ENCODE peak calls at places on chromosomes 16 and 17, in seven cellular contexts. S, W, X, K, E, P and N are unnamed samples.

GRCh38 chr17:68580236-68580903 is 20.8 kb downstream of the FAM20A start:
- DNase-seq in X (no peak), P (peak), W (no peak), E (no peak), K (no peak), S (no peak), N (no peak)

GRCh38 chr16:67801889-67802288 is 4.5 kb downstream of the RANBP10 start:
- DNase-seq in W (no peak), E (no peak), K (peak), P (no peak), S (no peak), X (no peak), N (peak)

GRCh38 chr17:15398291-15398690 is 56.9 kb upstream of the TEKT3 start:
- DNase-seq in K (no peak), X (no peak), S (no peak), E (no peak), W (no peak), P (no peak), N (no peak)

GRCh38 chr17:37450090-37450489 is 39.6 kb upstream of the DUSP14 start:
- DNase-seq in P (no peak), W (no peak), E (no peak), X (no peak), S (no peak), K (no peak), N (no peak)

GRCh38 chr16:12317856-12318591 is 341.5 kb downstream of the SNX29 start:
- DNase-seq in S (no peak), P (no peak), W (no peak), K (no peak), X (no peak), E (no peak), N (no peak)

GRCh38 chr16:69410285-69410990 is 14.0 kb upstream of the CYB5B start:
- DNase-seq in E (no peak), P (peak), X (no peak), K (no peak), S (peak), W (no peak), N (no peak)

GRCh38 chr17:7308625-7309433 is 1.4 kb downstream of the EIF5A start:
- DNase-seq in X (peak), W (peak), P (peak), E (peak), K (peak), S (peak), N (peak)

GRCh38 chr17:6748617-6749016 is 7.2 kb upstream of the XAF1 start:
- DNase-seq in P (no peak), W (no peak), E (no peak), K (no peak), S (no peak), X (no peak), N (no peak)

GRCh38 chr17:65324977-65325376 is 187.8 kb downstream of the RGS9 start:
- DNase-seq in E (no peak), P (no peak), S (no peak), K (no peak), X (no peak), W (no peak), N (no peak)

GRCh38 chr17:66233023-66233753 is 4.0 kb upstream of the APOH start:
- DNase-seq in S (no peak), P (no peak), W (no peak), K (no peak), E (no peak), X (no peak), N (no peak)

GRCh38 chr17:47949951-47950350 is 7.7 kb downstream of the PRR15L start:
- DNase-seq in X (no peak), K (peak), P (no peak), E (no peak), W (no peak), S (no peak), N (no peak)

GRCh38 chr17:47948706-47949196 is 7.4 kb downstream of the PNPO start:
- DNase-seq in E (no peak), P (no peak), K (no peak), S (no peak), W (peak), X (peak), N (no peak)

GRCh38 chr17:47946929-47947397 is 5.6 kb downstream of the PNPO start:
- DNase-seq in P (peak), K (peak), E (peak), S (peak), X (no peak), W (peak), N (no peak)

GRCh38 chr17:47950448-47950847 is 7.2 kb downstream of the PRR15L start:
- DNase-seq in X (no peak), P (no peak), W (no peak), S (no peak), K (no peak), E (no peak), N (no peak)

DNA sequence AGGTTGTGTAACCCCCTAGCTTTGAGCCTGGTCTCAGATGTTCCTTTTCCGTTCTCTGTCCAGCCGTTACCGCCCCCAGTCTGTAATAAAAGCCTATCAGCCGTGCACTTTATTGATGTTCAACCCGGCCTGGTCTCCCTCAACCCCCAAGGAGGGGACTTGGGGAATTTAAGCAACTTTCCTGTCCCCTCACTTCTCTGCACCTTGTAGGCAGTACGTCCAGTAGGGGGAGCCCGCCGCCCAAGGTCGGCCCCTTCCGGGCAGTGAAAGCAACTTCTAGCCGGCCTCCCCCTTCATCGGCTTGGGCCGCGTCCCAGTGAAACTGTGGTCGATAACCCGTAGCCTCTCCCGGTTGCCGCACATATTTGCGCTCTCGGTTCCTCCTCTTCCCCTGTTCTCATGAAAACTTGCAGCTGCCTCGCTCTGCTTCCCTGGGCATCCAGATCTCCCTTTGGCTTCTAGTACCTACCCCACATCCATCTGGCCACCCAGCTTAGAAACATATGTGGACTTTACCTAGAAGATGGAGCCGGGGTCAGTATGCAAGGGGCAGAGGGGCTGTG is 7.9 kb downstream of the PNPO start:
- DNase-seq in P (no peak), X (peak), E (peak), W (peak), S (peak), K (peak), N (no peak)
- H3K4me3 ChIP-seq in P (peak), X (no peak), E (no peak), W (peak), S (peak), K (peak), N (peak)

GRCh38 chr17:71004413-71004812 is 835.1 kb downstream of the KCNJ2 start:
- DNase-seq in P (no peak), S (no peak), K (no peak), W (no peak), E (no peak), X (no peak), N (no peak)

GRCh38 chr17:71003736-71004135 is 834.4 kb downstream of the KCNJ2 start:
- DNase-seq in X (no peak), K (no peak), E (no peak), S (no peak), P (no peak), W (no peak), N (no peak)
- TF ChIP-seq CTCF in X (no peak), K (no peak), E (no peak), S (no peak), P (no peak), W (no peak), N (no peak)

DNA sequence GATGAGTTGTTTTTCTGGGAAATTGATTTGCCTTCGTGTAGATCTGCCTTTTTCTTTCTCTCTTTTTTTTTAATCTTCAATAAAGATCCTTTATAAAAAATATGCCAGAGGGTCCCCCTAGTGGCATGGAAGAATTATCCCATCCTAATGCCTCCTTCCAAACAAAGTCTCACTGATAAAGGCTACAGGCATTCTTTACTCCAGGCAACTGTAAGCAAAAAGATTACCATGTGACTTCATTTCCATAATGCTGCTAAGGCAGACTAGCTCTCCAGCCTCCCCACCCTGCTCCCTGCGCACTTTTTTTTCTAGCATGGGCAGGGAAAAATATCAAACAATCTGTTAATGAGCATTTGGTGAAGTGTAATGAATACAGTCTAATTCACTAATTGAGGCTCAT is 220.2 kb upstream of the CDH8 start:
- DNase-seq in K (no peak), P (no peak), X (no peak), S (no peak), W (no peak), E (no peak), N (no peak)
- H3K4me3 ChIP-seq in K (no peak), P (no peak), X (no peak), S (no peak), W (no peak), E (no peak), N (no peak)

GRCh38 chr16:88005968-88006367 is 54.7 kb downstream of the BANP start:
- DNase-seq in W (no peak), E (no peak), K (no peak), P (no peak), X (no peak), S (no peak), N (no peak)

GRCh38 chr16:88003316-88003715 is 52.1 kb downstream of the BANP start:
- DNase-seq in W (no peak), P (no peak), E (no peak), X (no peak), S (no peak), K (no peak), N (no peak)

GRCh38 chr16:88004391-88004790 is 53.2 kb downstream of the BANP start:
- DNase-seq in W (no peak), P (no peak), X (no peak), K (no peak), S (no peak), E (no peak), N (no peak)

GRCh38 chr16:88003736-88004135 is 52.5 kb downstream of the BANP start:
- DNase-seq in X (no peak), W (no peak), K (no peak), S (no peak), E (no peak), P (no peak), N (no peak)

DNA sequence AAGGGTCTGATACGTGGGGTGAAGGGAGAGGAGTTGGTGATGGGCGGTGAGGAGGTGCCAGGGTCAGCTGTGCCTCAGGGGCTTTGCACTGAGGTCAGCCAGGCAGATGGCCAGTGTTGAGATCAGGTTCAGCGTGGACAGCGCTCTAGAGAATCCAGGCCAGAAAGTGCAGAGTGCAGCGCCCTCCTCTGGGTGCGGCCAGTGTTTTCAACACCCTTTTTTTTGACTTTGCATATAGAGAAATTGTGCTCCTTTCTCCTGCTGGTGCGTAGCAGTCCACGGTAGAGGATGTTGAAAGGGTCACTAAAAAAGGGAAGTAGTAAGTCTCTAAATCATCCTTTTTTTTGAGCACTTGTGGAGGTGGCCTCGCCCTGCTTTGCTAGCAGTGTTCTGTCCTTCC is 53.9 kb downstream of the BANP start:
- DNase-seq in W (no peak), E (peak), X (no peak), S (no peak), P (no peak), K (no peak), N (no peak)
- TF ChIP-seq CTCF in W (no peak), E (peak), X (no peak), S (peak), P (peak), K (no peak), N (no peak)

GRCh38 chr16:48444574-48444973 is 59.4 kb upstream of the SIAH1 start:
- DNase-seq in P (peak), W (no peak), S (peak), K (no peak), E (no peak), X (no peak), N (no peak)
- H3K4me3 ChIP-seq in P (no peak), W (no peak), S (no peak), K (no peak), E (no peak), X (no peak), N (no peak)

DNA sequence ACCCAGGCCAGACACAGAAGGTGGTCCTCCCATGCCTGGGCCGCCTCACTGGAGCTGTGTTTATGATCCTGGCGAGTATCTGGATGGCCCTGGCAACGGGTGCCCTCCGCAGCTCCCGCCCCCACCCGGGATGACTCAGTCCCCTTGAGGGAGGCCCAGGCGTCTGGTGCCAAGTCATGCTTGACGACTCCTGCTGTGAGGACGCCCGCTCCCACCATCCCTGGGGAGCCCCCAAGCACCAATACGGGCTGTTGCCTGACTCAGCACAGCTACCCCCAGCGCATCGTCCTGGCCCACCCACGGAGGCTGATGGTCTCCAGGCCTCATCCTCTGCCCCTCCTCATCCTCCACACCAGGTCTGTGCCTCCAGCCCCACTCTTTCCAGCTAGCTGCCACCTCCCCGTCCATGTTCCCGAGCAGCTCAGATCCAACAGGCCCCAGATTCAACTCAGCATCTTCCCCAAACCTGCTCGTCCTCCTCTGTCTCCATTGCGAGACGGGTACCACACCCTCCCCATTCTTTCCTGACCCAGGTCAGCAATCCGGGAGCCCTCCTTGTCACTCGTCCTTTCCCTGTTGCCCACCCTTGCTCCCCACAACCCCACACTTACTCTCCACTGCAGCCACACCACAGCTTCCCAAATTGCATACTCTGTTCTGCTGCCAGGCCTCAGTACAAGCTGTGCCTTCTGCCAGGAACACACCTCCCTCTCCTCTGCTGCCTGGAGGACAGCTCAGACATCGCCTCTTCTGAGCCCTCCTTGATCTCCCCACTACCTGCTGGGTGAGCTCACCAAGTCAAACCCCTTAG is 2.6 kb downstream of the CAMKK1 start:
- DNase-seq in X (peak), W (no peak), K (no peak), E (peak), S (peak), P (peak), N (no peak)
- TF ChIP-seq CTCF in X (no peak), W (no peak), K (no peak), E (no peak), S (no peak), P (no peak), N (no peak)

GRCh38 chr16:49987381-49987780 is 37.6 kb upstream of the CNEP1R1 start:
- DNase-seq in W (no peak), P (no peak), X (no peak), E (no peak), S (no peak), K (no peak), N (no peak)

GRCh38 chr16:49986351-49987124 is 38.5 kb upstream of the CNEP1R1 start:
- DNase-seq in W (no peak), S (peak), K (no peak), E (no peak), X (no peak), P (no peak), N (no peak)
- H3K4me3 ChIP-seq in W (no peak), S (peak), K (no peak), E (peak), X (no peak), P (no peak), N (no peak)

DNA sequence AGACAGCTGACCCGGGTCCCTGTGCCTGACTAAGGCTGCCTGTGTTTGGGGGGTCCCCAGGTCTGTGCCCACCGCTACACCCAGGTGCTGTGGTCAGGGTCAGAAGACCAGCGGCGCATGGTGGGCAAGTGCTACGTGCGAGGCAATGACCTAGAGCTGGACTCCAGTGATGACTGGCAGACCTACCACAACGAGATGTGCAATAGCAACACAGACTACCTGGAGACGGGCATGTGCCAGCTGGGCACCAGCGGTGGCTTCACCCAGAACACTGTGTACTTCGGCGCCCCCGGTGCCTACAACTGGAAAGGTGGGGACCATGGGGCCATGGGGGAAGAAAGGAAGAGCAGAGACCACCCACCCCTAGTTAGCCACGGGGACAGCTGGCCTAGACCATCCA is 12.1 kb downstream of the ITGA3 start:
- DNase-seq in E (no peak), P (no peak), S (no peak), K (no peak), X (peak), W (peak), N (no peak)
- TF ChIP-seq CTCF in E (no peak), P (no peak), S (no peak), K (no peak), X (no peak), W (no peak), N (no peak)

GRCh38 chr16:19959736-19960135 is 75.1 kb upstream of the GPRC5B start:
- DNase-seq in E (no peak), S (no peak), K (no peak), X (no peak), W (no peak), P (no peak), N (no peak)
- H3K4me3 ChIP-seq in E (no peak), S (no peak), K (no peak), X (no peak), W (no peak), P (no peak), N (no peak)